ENCODE peak calls at places on chromosomes 6 and 20, in nine cellular contexts. Q is non-pigmented ciliary epithelial cell, P is NCI-H1417, C is fibroblast of pulmonary artery, O is HTR-8/SVneo, Y is dermis blood vessel endothelial cell, N is right cardiac atrium, K is Panc1, A is HT-29. L is an unnamed sample.

GRCh38 chr6:5401845-5402738 is 140.8 kb downstream of the FARS2 start:
- DNase-seq in Q (no peak), P (peak), C (peak), O (no peak), Y (peak), N (no peak), K (no peak), A (peak), L (no peak)

GRCh38 chr20:9311132-9311531 is 203.3 kb upstream of the LAMP5 start:
- DNase-seq in Q (no peak), P (no peak), C (no peak), O (no peak), Y (no peak), N (no peak), K (no peak), A (no peak), L (no peak)

GRCh38 chr6:158564243-158565121 is 4.6 kb downstream of the TMEM181 start:
- DNase-seq in Q (no peak), P (no peak), C (no peak), O (no peak), Y (no peak), N (no peak), K (no peak), A (no peak), L (no peak)

GRCh38 chr6:135922746-135923145 is 71.2 kb downstream of the PDE7B start:
- DNase-seq in Q (no peak), P (no peak), C (peak), O (no peak), Y (no peak), N (peak), K (no peak), A (no peak), L (no peak)

GRCh38 chr6:127182501-127182900 is 64.0 kb downstream of the RSPO3 start:
- DNase-seq in Q (peak), P (no peak), C (peak), O (no peak), Y (no peak), N (no peak), K (no peak), A (no peak), L (no peak)

GRCh38 chr6:25014375-25014774 is 78.6 kb upstream of the RIPOR2 start:
- DNase-seq in Q (no peak), P (peak), C (no peak), O (no peak), Y (no peak), N (no peak), K (no peak), A (no peak), L (no peak)

GRCh38 chr20:59938696-59939051 is 1.4 kb downstream of the PPP1R3D start:
- DNase-seq in Q (no peak), P (no peak), C (no peak), O (no peak), Y (no peak), N (no peak), K (no peak), A (peak), L (no peak)

GRCh38 chr20:1734269-1734858 is 76.8 kb upstream of the SIRPG start:
- DNase-seq in Q (no peak), P (peak), C (peak), O (peak), Y (peak), N (no peak), K (no peak), A (no peak), L (peak)

GRCh38 chr6:120111001-120111400 is 761.4 kb upstream of the MAN1A1 start:
- DNase-seq in Q (no peak), P (no peak), C (no peak), O (no peak), Y (no peak), N (no peak), K (no peak), A (no peak), L (no peak)

GRCh38 chr6:131070061-131070460 is 7.0 kb upstream of the EPB41L2 start:
- DNase-seq in Q (no peak), P (no peak), C (no peak), O (no peak), Y (peak), N (no peak), K (no peak), A (no peak), L (no peak)

GRCh38 chr6:116461563-116462507 is 660 bp downstream of the CALHM6 start:
- DNase-seq in Q (no peak), P (peak), C (peak), O (no peak), Y (peak), N (peak), K (no peak), A (no peak), L (no peak)

GRCh38 chr6:166308769-166309589 is 787 bp upstream of the PRR18 start:
- DNase-seq in Q (no peak), P (peak), C (no peak), O (no peak), Y (no peak), N (no peak), K (no peak), A (no peak), L (peak)